ENCODE peak calls at places on chromosomes 7 and 10, in six cellular contexts. B, Y, G, X, Z and D are unnamed samples.

GRCh38 chr7:815284-816216 is 16.7 kb upstream of the SUN1 start:
- DNase-seq in Z (peak), G (peak), B (no peak), X (no peak), Y (no peak), D (peak)

GRCh38 chr7:151012031-151012692 is 12.1 kb downstream of the ATG9B start:
- DNase-seq in Y (no peak), X (no peak), Z (no peak), B (peak), G (no peak), D (no peak)

GRCh38 chr10:98415710-98416077 is 712 bp upstream of the PYROXD2 start:
- DNase-seq in Z (no peak), B (peak), X (no peak), G (no peak), Y (no peak), D (no peak)

GRCh38 chr10:60162631-60163030 is 227.0 kb downstream of the ANK3 start:
- DNase-seq in G (no peak), Y (no peak), Z (no peak), B (no peak), X (no peak), D (no peak)

GRCh38 chr10:43775379-43775778 is 126.7 kb upstream of the ZNF32 start:
- DNase-seq in B (no peak), G (no peak), Y (no peak), Z (no peak), X (no peak), D (no peak)

GRCh38 chr10:123007558-123008378 is 827 bp downstream of the IKZF5 start:
- DNase-seq in Y (peak), G (no peak), B (peak), Z (no peak), X (peak), D (peak)

GRCh38 chr10:17237915-17238444 is 9.9 kb downstream of the VIM start:
- DNase-seq in X (no peak), G (no peak), B (no peak), Y (no peak), Z (no peak), D (peak)

GRCh38 chr7:132760241-132760616 is 184.0 kb upstream of the PLXNA4 start:
- DNase-seq in B (no peak), Z (no peak), G (no peak), X (no peak), Y (no peak), D (no peak)

GRCh38 chr10:62728479-62728878 is 76.0 kb upstream of the ADO start:
- DNase-seq in X (no peak), G (no peak), B (no peak), Z (no peak), Y (no peak), D (no peak)

GRCh38 chr10:131656009-131656408 is 244.8 kb upstream of the PPP2R2D start:
- DNase-seq in Y (no peak), G (no peak), B (no peak), Z (no peak), X (no peak), D (no peak)

GRCh38 chr10:131654471-131655087 is 246.2 kb upstream of the PPP2R2D start:
- DNase-seq in Z (no peak), X (no peak), B (no peak), Y (no peak), G (no peak), D (no peak)

GRCh38 chr10:131653550-131654470 is 247.0 kb upstream of the PPP2R2D start:
- DNase-seq in G (no peak), Y (no peak), X (no peak), B (no peak), Z (no peak), D (no peak)

GRCh38 chr10:131656446-131656845 is 244.4 kb upstream of the PPP2R2D start:
- DNase-seq in Z (no peak), X (no peak), B (no peak), G (no peak), Y (no peak), D (no peak)

DNA sequence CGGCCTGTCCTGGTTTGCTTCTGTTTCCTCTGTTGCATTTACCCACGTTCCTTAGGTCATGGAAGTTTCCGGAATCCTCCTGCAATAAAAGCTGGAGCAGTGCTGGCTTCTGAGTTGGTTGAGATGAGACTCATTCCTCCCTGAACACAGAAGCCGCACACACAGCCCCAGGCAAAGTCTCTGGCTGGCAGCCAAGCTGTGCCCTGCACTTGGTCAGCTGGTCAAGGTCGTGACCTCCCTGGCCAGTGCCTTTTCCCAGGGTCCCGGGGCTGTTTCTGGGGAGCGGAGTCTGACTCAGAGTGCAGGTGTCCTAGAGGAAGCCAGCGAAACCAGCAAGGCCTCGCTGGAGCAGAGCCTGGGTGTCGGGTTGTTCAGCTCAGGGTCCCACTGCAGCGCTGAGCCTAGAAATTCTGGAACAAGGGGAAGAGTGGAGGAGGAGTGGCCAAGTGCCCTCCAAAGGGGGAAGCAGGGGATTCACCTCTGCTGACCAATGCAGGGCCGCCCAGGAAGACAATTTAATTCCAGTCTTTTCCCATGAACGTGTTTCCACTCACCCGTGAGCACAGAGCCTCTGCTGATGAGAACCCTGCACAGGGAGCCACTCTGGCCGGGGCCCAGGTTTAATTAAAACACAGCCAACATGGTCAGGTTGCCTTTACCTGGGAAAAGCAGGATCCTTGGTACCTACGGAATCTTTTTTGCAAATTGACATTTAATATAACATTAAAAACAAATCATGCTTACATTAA is 245.5 kb upstream of the PPP2R2D start:
- DNase-seq in Z (no peak), Y (no peak), X (no peak), B (no peak), G (no peak), D (no peak)
- TF ChIP-seq YY1 in Z (no peak), Y (no peak), X (no peak), B (no peak), G (no peak), D (no peak)

GRCh38 chr7:25758559-25758958 is 393.4 kb upstream of the NFE2L3 start:
- DNase-seq in G (no peak), B (no peak), Y (no peak), X (no peak), Z (no peak), D (no peak)

GRCh38 chr7:25763461-25763860 is 388.5 kb upstream of the NFE2L3 start:
- DNase-seq in Z (no peak), Y (no peak), X (no peak), B (no peak), G (no peak), D (no peak)

GRCh38 chr7:25762511-25763119 is 389.4 kb upstream of the NFE2L3 start:
- DNase-seq in B (no peak), X (no peak), Z (no peak), Y (no peak), G (no peak), D (no peak)

GRCh38 chr7:25759281-25759680 is 392.7 kb upstream of the NFE2L3 start:
- DNase-seq in Y (no peak), Z (no peak), B (no peak), G (no peak), X (no peak), D (no peak)

GRCh38 chr7:25759748-25760147 is 392.2 kb upstream of the NFE2L3 start:
- DNase-seq in X (no peak), G (peak), Y (no peak), Z (no peak), B (no peak), D (no peak)
- TF ChIP-seq YY1 in X (no peak), G (no peak), Y (no peak), Z (no peak), B (no peak), D (no peak)

GRCh38 chr7:106987777-106988176 is 56.7 kb upstream of the PRKAR2B start:
- DNase-seq in X (no peak), Y (no peak), B (no peak), G (no peak), Z (no peak), D (no peak)
- TF ChIP-seq YY1 in X (no peak), Y (no peak), B (no peak), G (no peak), Z (no peak), D (no peak)

DNA sequence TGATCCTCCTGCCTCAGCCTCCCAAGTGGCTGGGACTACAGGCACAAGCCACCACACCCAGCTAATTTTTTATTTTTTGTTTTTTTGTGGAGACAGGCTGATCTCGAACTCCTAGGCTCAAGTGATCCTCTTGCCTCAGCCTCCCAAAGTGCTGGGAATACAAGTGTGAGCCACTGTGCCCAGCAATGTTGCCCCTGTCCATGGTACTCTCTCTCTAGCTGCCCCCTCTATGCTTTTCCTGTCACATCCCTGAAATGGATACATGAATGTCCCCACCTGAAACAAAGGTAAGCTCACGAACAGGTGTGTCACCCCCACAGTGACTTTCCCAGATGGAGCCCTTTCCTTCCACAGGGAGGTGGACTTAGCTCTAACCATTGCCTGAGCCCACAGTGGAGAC is 141.1 kb upstream of the MGMT start:
- DNase-seq in B (no peak), Y (no peak), X (no peak), Z (no peak), G (no peak), D (no peak)
- TF ChIP-seq YY1 in B (no peak), Y (no peak), X (no peak), Z (no peak), G (no peak), D (no peak)